ENCODE peak calls at places on chromosomes 6 and 20, in ten cellular contexts. U, P, Y, L, T, V, S, Z, B and X are unnamed samples.

GRCh38 chr6:31762356-31762755 is at the start of gene SAPCD1:
- DNase-seq in U (no peak), T (no peak), Y (no peak), V (no peak), L (no peak), P (no peak), Z (no peak), B (no peak), S (no peak), X (no peak)

GRCh38 chr6:137874204-137875001 is 7.3 kb downstream of the TNFAIP3 start:
- DNase-seq in V (no peak), U (no peak), Y (peak; percentile 44), T (no peak), S (no peak), Z (no peak), L (no peak), B (peak; percentile 49), P (no peak), X (no peak)

GRCh38 chr6:107458687-107459282 is 579 bp downstream of the PDSS2 start:
- DNase-seq in T (peak; percentile 6), S (no peak), B (no peak), Z (peak; percentile 25), L (peak; percentile 35), U (no peak), Y (peak; percentile 61), V (no peak), P (no peak), X (no peak)

GRCh38 chr20:24694727-24695528 is 225.5 kb downstream of the SYNDIG1 start:
- DNase-seq in Z (no peak), V (no peak), L (no peak), Y (no peak), B (no peak), T (no peak), S (no peak), U (peak; percentile 26), P (no peak), X (no peak)

GRCh38 chr20:1423625-1424106 is 30.8 kb upstream of the FKBP1A start:
- DNase-seq in U (peak; percentile 92), V (peak; percentile 67), P (no peak), S (no peak), B (peak; percentile 63), Z (no peak), T (no peak), L (peak; percentile 84), Y (peak; percentile 93), X (peak; percentile 89)

GRCh38 chr6:32196682-32197616 is 4.5 kb upstream of the GPSM3 start:
- DNase-seq in B (peak; percentile 47), Y (peak; percentile 50), P (no peak), U (no peak), V (no peak), L (no peak), Z (no peak), S (no peak), T (no peak), X (peak; percentile 29)

GRCh38 chr6:46411798-46412197 is 79.5 kb downstream of the RCAN2 start:
- DNase-seq in P (no peak), Z (no peak), U (no peak), B (no peak), T (no peak), Y (no peak), L (no peak), S (no peak), V (no peak), X (no peak)

GRCh38 chr20:14337400-14338171 is at the start of gene FLRT3:
- DNase-seq in P (peak; percentile 16), U (peak; percentile 90), S (no peak), T (no peak), L (peak; percentile 96), B (peak; percentile 81), Y (peak; percentile 95), V (peak; percentile 83), Z (peak; percentile 69), X (peak; percentile 92)

GRCh38 chr6:68777956-68778355 is 142.9 kb downstream of the ADGRB3 start:
- DNase-seq in S (no peak), Z (no peak), P (no peak), B (no peak), L (no peak), Y (peak; percentile 30), U (no peak), V (no peak), T (no peak), X (no peak)

GRCh38 chr6:134853111-134854055 is 96.5 kb downstream of the ALDH8A1 start:
- DNase-seq in L (peak; percentile 60), T (no peak), Z (no peak), S (no peak), Y (no peak), V (peak; percentile 82), U (no peak), B (peak; percentile 59), P (no peak), X (no peak)

GRCh38 chr20:36544134-36545018 is 3.1 kb downstream of the MYL9 start:
- DNase-seq in U (peak; percentile 52), T (no peak), L (no peak), B (no peak), V (no peak), S (no peak), Y (no peak), Z (peak; percentile 58), P (peak; percentile 66), X (no peak)

GRCh38 chr6:167338551-167339117 is 13.7 kb downstream of the TTLL2 start:
- DNase-seq in S (no peak), V (no peak), P (no peak), Y (no peak), B (no peak), T (no peak), Z (no peak), U (peak; percentile 68), L (no peak), X (no peak)

GRCh38 chr20:39479196-39479810 is 517.2 kb downstream of the DHX35 start:
- DNase-seq in Z (no peak), T (no peak), B (no peak), S (no peak), U (no peak), L (no peak), P (no peak), Y (no peak), V (no peak), X (no peak)

GRCh38 chr20:39474829-39475228 is 512.7 kb downstream of the DHX35 start:
- DNase-seq in S (no peak), Z (no peak), B (no peak), V (no peak), T (no peak), Y (no peak), L (no peak), P (no peak), U (no peak), X (no peak)

DNA sequence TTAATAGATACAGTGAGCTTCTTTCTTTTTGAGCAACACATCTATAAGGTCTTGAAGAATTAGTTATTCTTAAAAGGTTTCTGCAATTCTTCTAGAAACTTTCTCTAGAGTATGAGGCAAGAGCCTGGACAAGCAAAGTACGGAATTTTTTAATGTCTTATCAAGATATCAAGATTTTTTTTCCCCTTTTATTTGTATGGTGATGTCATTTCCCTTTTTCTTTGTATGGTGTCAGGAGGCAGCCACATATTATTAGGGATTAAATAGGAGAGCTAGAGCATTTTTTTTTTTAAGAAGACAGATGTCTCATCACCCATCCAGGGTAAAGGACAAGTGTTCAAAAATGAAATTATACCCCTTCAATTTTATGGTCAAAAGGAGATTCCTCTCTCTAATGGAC is 518.5 kb downstream of the DHX35 start:
- DNase-seq in T (no peak), L (no peak), Z (no peak), P (no peak), U (no peak), V (no peak), S (no peak), B (no peak), Y (no peak), X (no peak)
- H3K9me3 ChIP-seq in T (no peaks in the 10 kb centered on the region), L (no peaks in the 10 kb centered on the region), Z (no peaks in the 10 kb centered on the region), P (no peaks in the 10 kb centered on the region), U (no peaks in the 10 kb centered on the region), V (no peaks in the 10 kb centered on the region), S (no peaks in the 10 kb centered on the region), B (no peaks in the 10 kb centered on the region), Y (no peaks in the 10 kb centered on the region), X (no peaks in the 10 kb centered on the region)

DNA sequence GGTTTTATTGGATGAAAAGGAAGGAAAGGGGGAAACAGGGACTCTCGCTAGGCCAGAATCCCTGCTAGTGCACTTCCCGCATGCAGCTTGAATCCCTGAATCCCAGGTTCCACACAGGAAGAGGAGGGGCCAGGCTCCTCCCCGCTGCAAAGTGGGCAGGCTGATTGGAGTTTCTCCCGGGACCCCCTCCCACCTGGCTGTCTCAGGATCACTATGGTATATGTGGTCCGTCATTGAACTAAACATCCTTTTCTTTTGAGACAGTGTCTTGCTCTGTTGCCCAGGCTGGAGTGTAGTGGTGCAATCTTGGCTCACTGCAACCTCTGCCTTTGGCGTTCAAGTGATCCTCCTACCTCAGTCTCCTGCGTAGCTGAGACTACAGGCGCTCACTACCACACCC is 70.7 kb downstream of the FAM50B start:
- DNase-seq in T (no peak), P (no peak), Z (no peak), V (no peak), U (no peak), S (no peak), B (no peak), L (no peak), Y (no peak), X (no peak)
- H3K27ac ChIP-seq in T (no peak overlapping the region), P (no peak overlapping the region), Z (no peak overlapping the region), V (no peak overlapping the region), U (no peak overlapping the region), S (no peak overlapping the region), B (no peak overlapping the region), L (no peak overlapping the region), Y (no peak overlapping the region), X (no peak overlapping the region)

GRCh38 chr20:9508240-9508661 is 6.1 kb upstream of the LAMP5 start:
- DNase-seq in P (no peak), Y (no peak), V (no peak), U (no peak), S (no peak), L (no peak), B (no peak), Z (no peak), T (no peak), X (no peak)
- H3K9me3 ChIP-seq in P (no peaks in the 10 kb centered on the region), Y (no peaks in the 10 kb centered on the region), V (no peaks in the 10 kb centered on the region), U (no peaks in the 10 kb centered on the region), S (no peaks in the 10 kb centered on the region), L (no peaks in the 10 kb centered on the region), B (no peaks in the 10 kb centered on the region), Z (no peaks in the 10 kb centered on the region), T (no peaks in the 10 kb centered on the region), X (no peaks in the 10 kb centered on the region)

GRCh38 chr6:163427498-163428254 is 13.2 kb downstream of the QKI start:
- DNase-seq in B (no peak), Y (peak; percentile 86), U (no peak), L (peak; percentile 53), S (no peak), V (peak; percentile 16), T (no peak), Z (no peak), P (no peak), X (peak; percentile 57)

GRCh38 chr6:163419413-163420314 is 5.1 kb downstream of the QKI start:
- DNase-seq in Z (no peak), P (no peak), S (no peak), T (no peak), B (no peak), V (no peak), U (no peak), L (no peak), Y (peak; percentile 41), X (no peak)

GRCh38 chr6:163420315-163420667 is 5.8 kb downstream of the QKI start:
- DNase-seq in Z (no peak), P (no peak), V (no peak), U (no peak), T (no peak), S (no peak), Y (peak; percentile 34), L (no peak), B (no peak), X (no peak)

GRCh38 chr6:163422574-163422973 is 8.1 kb downstream of the QKI start:
- DNase-seq in B (no peak), S (no peak), T (no peak), V (no peak), Z (no peak), P (no peak), L (no peak), U (no peak), Y (no peak), X (peak; percentile 42)

GRCh38 chr6:163423696-163424095 is 9.2 kb downstream of the QKI start:
- DNase-seq in S (no peak), Y (no peak), T (no peak), P (no peak), L (no peak), U (no peak), V (no peak), B (no peak), Z (no peak), X (no peak)
- H3K27ac ChIP-seq in S (no peak overlapping the region), Y (no peak overlapping the region), T (no peak overlapping the region), P (no peak overlapping the region), L (no peak overlapping the region), U (no peak overlapping the region), V (no peak overlapping the region), B (no peak overlapping the region), Z (no peak overlapping the region), X (no peak overlapping the region)